ENCODE peak calls at places on chromosomes 3 and 15, in eight cellular contexts. One of them, this sample, is unnamed.

GRCh38 chr3:132311860-132312259 is 5.3 kb upstream of the ACP3 start:
- DNase-seq in body of pancreas: no peak
- DNase-seq in heart left ventricle: no peak
- DNase-seq in GM13977: no peak
- DNase-seq in RKO: no peak
- DNase-seq in lower leg skin: no peak
- DNase-seq in left ventricle myocardium superior: no peak
- DNase-seq in myocyte: no peak
- DNase-seq in this sample: no peak

GRCh38 chr3:61449327-61450040 is 111.9 kb upstream of the PTPRG start:
- DNase-seq in body of pancreas: no peak
- DNase-seq in heart left ventricle: no peak
- DNase-seq in GM13977: no peak
- DNase-seq in RKO: no peak
- DNase-seq in lower leg skin: no peak
- DNase-seq in left ventricle myocardium superior: no peak
- DNase-seq in myocyte: no peak
- DNase-seq in this sample: no peak

GRCh38 chr3:38343797-38344594 is 2.6 kb upstream of the XYLB start:
- DNase-seq in body of pancreas: no peak
- DNase-seq in heart left ventricle: no peak
- DNase-seq in GM13977: no peak
- DNase-seq in RKO: no peak
- DNase-seq in lower leg skin: no peak
- DNase-seq in left ventricle myocardium superior: no peak
- DNase-seq in myocyte: no peak
- DNase-seq in this sample: no peak

GRCh38 chr3:134647902-134648760 is 2.7 kb downstream of the KY start:
- DNase-seq in body of pancreas: no peak
- DNase-seq in heart left ventricle: no peak
- DNase-seq in GM13977: no peak
- DNase-seq in RKO: no peak
- DNase-seq in lower leg skin: no peak
- DNase-seq in left ventricle myocardium superior: no peak
- DNase-seq in myocyte: no peak
- DNase-seq in this sample: no peak

GRCh38 chr3:120382941-120383447 is 33.8 kb upstream of the LRRC58 start:
- DNase-seq in body of pancreas: no peak
- DNase-seq in heart left ventricle: no peak
- DNase-seq in GM13977: no peak
- DNase-seq in RKO: no peak
- DNase-seq in lower leg skin: no peak
- DNase-seq in left ventricle myocardium superior: no peak
- DNase-seq in myocyte: no peak
- DNase-seq in this sample: no peak

GRCh38 chr3:122958290-122958689 is 69.3 kb downstream of the SEMA5B start:
- DNase-seq in body of pancreas: no peak
- DNase-seq in heart left ventricle: no peak
- DNase-seq in GM13977: no peak
- DNase-seq in RKO: no peak
- DNase-seq in lower leg skin: no peak
- DNase-seq in left ventricle myocardium superior: no peak
- DNase-seq in myocyte: no peak
- DNase-seq in this sample: no peak

GRCh38 chr3:101638262-101638745 is 38.6 kb downstream of the ZBTB11 start:
- DNase-seq in body of pancreas: no peak
- DNase-seq in heart left ventricle: no peak
- DNase-seq in GM13977: no peak
- DNase-seq in RKO: no peak
- DNase-seq in lower leg skin: no peak
- DNase-seq in left ventricle myocardium superior: no peak
- DNase-seq in myocyte: no peak
- DNase-seq in this sample: no peak

GRCh38 chr3:14377044-14377837 is 25.2 kb upstream of the SLC6A6 start:
- DNase-seq in body of pancreas: no peak
- DNase-seq in heart left ventricle: no peak
- DNase-seq in GM13977: no peak
- DNase-seq in RKO: no peak
- DNase-seq in lower leg skin: no peak
- DNase-seq in left ventricle myocardium superior: no peak
- DNase-seq in myocyte: no peak
- DNase-seq in this sample: no peak

GRCh38 chr3:133451309-133451708 is 51.5 kb downstream of the BFSP2 start:
- DNase-seq in body of pancreas: no peak
- DNase-seq in heart left ventricle: no peak
- DNase-seq in GM13977: no peak
- DNase-seq in RKO: no peak
- DNase-seq in lower leg skin: no peak
- DNase-seq in left ventricle myocardium superior: no peak
- DNase-seq in myocyte: no peak
- DNase-seq in this sample: no peak

GRCh38 chr3:59821274-59821673 is 771.4 kb upstream of the CFAP20DC start:
- DNase-seq in body of pancreas: no peak
- DNase-seq in heart left ventricle: no peak
- DNase-seq in GM13977: no peak
- DNase-seq in RKO: no peak
- DNase-seq in lower leg skin: no peak
- DNase-seq in left ventricle myocardium superior: no peak
- DNase-seq in myocyte: peak
- DNase-seq in this sample: no peak

GRCh38 chr3:137134431-137134830 is 176.6 kb downstream of the IL20RB start:
- DNase-seq in body of pancreas: no peak
- DNase-seq in heart left ventricle: no peak
- DNase-seq in GM13977: no peak
- DNase-seq in RKO: no peak
- DNase-seq in lower leg skin: no peak
- DNase-seq in left ventricle myocardium superior: no peak
- DNase-seq in myocyte: no peak
- DNase-seq in this sample: no peak

GRCh38 chr15:60363024-60363674 is 34.6 kb downstream of the ANXA2 start:
- DNase-seq in body of pancreas: no peak
- DNase-seq in heart left ventricle: no peak
- DNase-seq in GM13977: no peak
- DNase-seq in RKO: no peak
- DNase-seq in lower leg skin: no peak
- DNase-seq in left ventricle myocardium superior: no peak
- DNase-seq in myocyte: peak
- DNase-seq in this sample: no peak

GRCh38 chr3:184771158-184771730 is 40.7 kb upstream of the VPS8 start:
- DNase-seq in body of pancreas: no peak
- DNase-seq in heart left ventricle: no peak
- DNase-seq in GM13977: no peak
- DNase-seq in RKO: no peak
- DNase-seq in lower leg skin: no peak
- DNase-seq in left ventricle myocardium superior: no peak
- DNase-seq in myocyte: no peak
- DNase-seq in this sample: no peak

GRCh38 chr15:34240537-34240936 is 15.7 kb downstream of the EMC4 start:
- DNase-seq in body of pancreas: no peak
- DNase-seq in heart left ventricle: no peak
- DNase-seq in GM13977: no peak
- DNase-seq in RKO: no peak
- DNase-seq in lower leg skin: no peak
- DNase-seq in left ventricle myocardium superior: no peak
- DNase-seq in myocyte: no peak
- DNase-seq in this sample: no peak

GRCh38 chr3:37997321-37997720 is 6.7 kb downstream of the VILL start:
- DNase-seq in body of pancreas: no peak
- DNase-seq in heart left ventricle: no peak
- DNase-seq in GM13977: no peak
- DNase-seq in RKO: no peak
- DNase-seq in lower leg skin: no peak
- DNase-seq in left ventricle myocardium superior: no peak
- DNase-seq in myocyte: no peak
- DNase-seq in this sample: peak

GRCh38 chr15:67197364-67197695 is 57.1 kb downstream of the AAGAB start:
- DNase-seq in body of pancreas: no peak
- DNase-seq in heart left ventricle: no peak
- DNase-seq in GM13977: no peak
- DNase-seq in RKO: no peak
- DNase-seq in lower leg skin: no peak
- DNase-seq in left ventricle myocardium superior: no peak
- DNase-seq in myocyte: no peak
- DNase-seq in this sample: no peak

GRCh38 chr3:8441969-8442559 is 59.6 kb upstream of the LMCD1 start:
- DNase-seq in body of pancreas: peak
- DNase-seq in heart left ventricle: no peak
- DNase-seq in GM13977: peak
- DNase-seq in RKO: peak
- DNase-seq in lower leg skin: peak
- DNase-seq in left ventricle myocardium superior: no peak
- DNase-seq in myocyte: peak
- DNase-seq in this sample: peak

GRCh38 chr3:176041812-176042211 is 1155.5 kb downstream of the TBL1XR1 start:
- DNase-seq in body of pancreas: no peak
- DNase-seq in heart left ventricle: no peak
- DNase-seq in GM13977: no peak
- DNase-seq in RKO: no peak
- DNase-seq in lower leg skin: no peak
- DNase-seq in left ventricle myocardium superior: no peak
- DNase-seq in myocyte: no peak
- DNase-seq in this sample: no peak

GRCh38 chr3:37993811-37994638 is 3.4 kb downstream of the VILL start:
- DNase-seq in body of pancreas: peak
- DNase-seq in heart left ventricle: peak
- DNase-seq in GM13977: peak
- DNase-seq in RKO: no peak
- DNase-seq in lower leg skin: peak
- DNase-seq in left ventricle myocardium superior: peak
- DNase-seq in myocyte: peak
- DNase-seq in this sample: peak

GRCh38 chr3:18378218-18378617 is 46.9 kb downstream of the SATB1 start:
- DNase-seq in body of pancreas: no peak
- DNase-seq in heart left ventricle: no peak
- DNase-seq in GM13977: no peak
- DNase-seq in RKO: no peak
- DNase-seq in lower leg skin: no peak
- DNase-seq in left ventricle myocardium superior: no peak
- DNase-seq in myocyte: no peak
- DNase-seq in this sample: no peak

GRCh38 chr3:156781310-156782230 is 44.6 kb upstream of the LEKR1 start:
- DNase-seq in body of pancreas: no peak
- DNase-seq in heart left ventricle: no peak
- DNase-seq in GM13977: no peak
- DNase-seq in RKO: peak
- DNase-seq in lower leg skin: no peak
- DNase-seq in left ventricle myocardium superior: no peak
- DNase-seq in myocyte: no peak
- DNase-seq in this sample: no peak

GRCh38 chr15:84782346-84782745 is 34.0 kb downstream of the ZNF592 start:
- DNase-seq in body of pancreas: no peak
- DNase-seq in heart left ventricle: no peak
- DNase-seq in GM13977: no peak
- DNase-seq in RKO: no peak
- DNase-seq in lower leg skin: no peak
- DNase-seq in left ventricle myocardium superior: no peak
- DNase-seq in myocyte: no peak
- DNase-seq in this sample: no peak

GRCh38 chr3:67699877-67700276 is 45.5 kb upstream of the SUCLG2 start:
- DNase-seq in body of pancreas: no peak
- DNase-seq in heart left ventricle: no peak
- DNase-seq in GM13977: no peak
- DNase-seq in RKO: no peak
- DNase-seq in lower leg skin: no peak
- DNase-seq in left ventricle myocardium superior: no peak
- DNase-seq in myocyte: no peak
- DNase-seq in this sample: no peak

GRCh38 chr3:157532529-157533297 is 29.5 kb upstream of the VEPH1 start:
- DNase-seq in body of pancreas: peak
- DNase-seq in heart left ventricle: no peak
- DNase-seq in GM13977: peak
- DNase-seq in RKO: peak
- DNase-seq in lower leg skin: peak
- DNase-seq in left ventricle myocardium superior: no peak
- DNase-seq in myocyte: peak
- DNase-seq in this sample: peak

GRCh38 chr15:75904241-75904631 is 558 bp downstream of the FBXO22 start:
- DNase-seq in body of pancreas: peak
- DNase-seq in heart left ventricle: peak
- DNase-seq in GM13977: no peak
- DNase-seq in RKO: peak
- DNase-seq in lower leg skin: no peak
- DNase-seq in left ventricle myocardium superior: peak
- DNase-seq in myocyte: peak
- DNase-seq in this sample: peak

GRCh38 chr3:127707777-127708438 is 35.2 kb downstream of the ABTB1 start:
- DNase-seq in body of pancreas: no peak
- DNase-seq in heart left ventricle: peak
- DNase-seq in GM13977: no peak
- DNase-seq in RKO: no peak
- DNase-seq in lower leg skin: no peak
- DNase-seq in left ventricle myocardium superior: no peak
- DNase-seq in myocyte: no peak
- DNase-seq in this sample: no peak

GRCh38 chr15:101255615-101256350 is 3.9 kb upstream of the CHSY1 start:
- DNase-seq in body of pancreas: peak
- DNase-seq in heart left ventricle: no peak
- DNase-seq in GM13977: no peak
- DNase-seq in RKO: no peak
- DNase-seq in lower leg skin: no peak
- DNase-seq in left ventricle myocardium superior: no peak
- DNase-seq in myocyte: no peak
- DNase-seq in this sample: no peak

GRCh38 chr3:47781326-47781684 is 388 bp downstream of the SMARCC1 start:
- DNase-seq in body of pancreas: peak
- DNase-seq in heart left ventricle: peak
- DNase-seq in GM13977: peak
- DNase-seq in RKO: no peak
- DNase-seq in lower leg skin: peak
- DNase-seq in left ventricle myocardium superior: peak
- DNase-seq in myocyte: peak
- DNase-seq in this sample: peak

GRCh38 chr3:158018462-158018861 is 87.8 kb downstream of the SHOX2 start:
- DNase-seq in body of pancreas: no peak
- DNase-seq in heart left ventricle: no peak
- DNase-seq in GM13977: no peak
- DNase-seq in RKO: no peak
- DNase-seq in lower leg skin: no peak
- DNase-seq in left ventricle myocardium superior: no peak
- DNase-seq in myocyte: no peak
- DNase-seq in this sample: no peak

GRCh38 chr15:91956026-91956723 is 102.7 kb downstream of the SLCO3A1 start:
- DNase-seq in body of pancreas: no peak
- DNase-seq in heart left ventricle: peak
- DNase-seq in GM13977: no peak
- DNase-seq in RKO: no peak
- DNase-seq in lower leg skin: no peak
- DNase-seq in left ventricle myocardium superior: peak
- DNase-seq in myocyte: no peak
- DNase-seq in this sample: no peak

GRCh38 chr15:25852696-25853524 is 10.2 kb downstream of the ATP10A start:
- DNase-seq in body of pancreas: no peak
- DNase-seq in heart left ventricle: no peak
- DNase-seq in GM13977: no peak
- DNase-seq in RKO: no peak
- DNase-seq in lower leg skin: no peak
- DNase-seq in left ventricle myocardium superior: no peak
- DNase-seq in myocyte: no peak
- DNase-seq in this sample: no peak

GRCh38 chr3:107668398-107668797 is 145.6 kb downstream of the BBX start:
- DNase-seq in body of pancreas: no peak
- DNase-seq in heart left ventricle: no peak
- DNase-seq in GM13977: no peak
- DNase-seq in RKO: no peak
- DNase-seq in lower leg skin: no peak
- DNase-seq in left ventricle myocardium superior: no peak
- DNase-seq in myocyte: no peak
- DNase-seq in this sample: no peak

GRCh38 chr3:8278448-8278847 is 223.2 kb upstream of the LMCD1 start:
- DNase-seq in body of pancreas: no peak
- DNase-seq in heart left ventricle: no peak
- DNase-seq in GM13977: no peak
- DNase-seq in RKO: no peak
- DNase-seq in lower leg skin: no peak
- DNase-seq in left ventricle myocardium superior: no peak
- DNase-seq in myocyte: no peak
- DNase-seq in this sample: no peak

GRCh38 chr3:188286087-188286513 is 132.1 kb downstream of the LPP start:
- DNase-seq in body of pancreas: peak
- DNase-seq in heart left ventricle: peak
- DNase-seq in GM13977: no peak
- DNase-seq in RKO: peak
- DNase-seq in lower leg skin: peak
- DNase-seq in left ventricle myocardium superior: no peak
- DNase-seq in myocyte: peak
- DNase-seq in this sample: no peak